ENCODE peak calls at places on chromosomes 12 and 14, in eight cellular contexts. L is fibroblast of pulmonary artery, F is uterus, W is tibial nerve, X is right lobe of liver, G is colonic mucosa, I is left ventricle myocardium inferior, P is fibroblast of lung. S is an unnamed sample.

GRCh38 chr14:38125484-38125912 is 82.2 kb upstream of the SSTR1 start:
- DNase-seq in L (no peak), F (no peak), W (no peak), X (no peak), G (no peak), I (no peak), P (no peak), S (no peak)

GRCh38 chr12:100913872-100914600 is 119.5 kb downstream of the ANO4 start:
- DNase-seq in L (no peak), F (no peak), W (no peak), X (no peak), G (no peak), I (no peak), P (peak; percentile 70), S (no peak)

GRCh38 chr12:40614923-40615322 is 77.3 kb upstream of the CNTN1 start:
- DNase-seq in L (no peak), F (no peak), W (no peak), X (no peak), G (no peak), I (no peak), P (no peak), S (no peak)

GRCh38 chr12:69502342-69503081 is 32.3 kb downstream of the FRS2 start:
- DNase-seq in L (peak; percentile 45), F (no peak), W (no peak), X (no peak), G (no peak), I (no peak), P (no peak), S (no peak)

GRCh38 chr12:13181375-13182070 is 15.0 kb upstream of the EMP1 start:
- DNase-seq in L (no peak), F (no peak), W (no peak), X (no peak), G (peak; percentile 6), I (no peak), P (no peak), S (no peak)

GRCh38 chr14:37678916-37679315 is 83.5 kb downstream of the TTC6 start:
- DNase-seq in L (no peak), F (no peak), W (no peak), X (no peak), G (no peak), I (no peak), P (no peak), S (no peak)

GRCh38 chr12:75389061-75389460 is 1.8 kb upstream of the GLIPR1L2 start:
- DNase-seq in L (peak; percentile 23), F (no peak), W (no peak), X (no peak), G (no peak), I (no peak), P (no peak), S (no peak)

GRCh38 chr14:84483072-84483410 is 1046.9 kb upstream of the FLRT2 start:
- DNase-seq in L (no peak), F (no peak), W (no peak), X (no peak), G (no peak), I (no peak), P (no peak), S (no peak)

GRCh38 chr12:40028296-40028695 is 77.6 kb downstream of the SLC2A13 start:
- DNase-seq in L (no peak), F (no peak), W (no peak), X (no peak), G (no peak), I (no peak), P (no peak), S (no peak)

GRCh38 chr14:23569443-23570151 is 2.0 kb upstream of the AP1G2 start:
- DNase-seq in L (no peak), F (peak; percentile 15), W (no peak), X (no peak), G (peak; percentile 19), I (no peak), P (no peak), S (no peak)

GRCh38 chr14:96177766-96178377 is 26.8 kb upstream of the BDKRB2 start:
- DNase-seq in L (peak; percentile 25), F (peak; percentile 52), W (peak; percentile 37), X (no peak), G (no peak), I (no peak), P (no peak), S (no peak)

GRCh38 chr12:102474438-102475064 is 5.8 kb downstream of the IGF1 start:
- DNase-seq in L (peak; percentile 22), F (no peak), W (no peak), X (no peak), G (no peak), I (no peak), P (no peak), S (no peak)

GRCh38 chr12:106226884-106227640 is 20.8 kb downstream of the CKAP4 start:
- DNase-seq in L (peak; percentile 78), F (peak; percentile 43), W (peak; percentile 57), X (no peak), G (peak; percentile 47), I (no peak), P (peak; percentile 74), S (no peak)

GRCh38 chr12:108757842-108758241 is 26.5 kb upstream of the CORO1C start:
- DNase-seq in L (no peak), F (no peak), W (no peak), X (no peak), G (no peak), I (no peak), P (no peak), S (no peak)

GRCh38 chr14:39267592-39268112 is 33.9 kb downstream of the MIA2 start:
- DNase-seq in L (no peak), F (no peak), W (peak; percentile 9), X (no peak), G (no peak), I (no peak), P (peak; percentile 58), S (no peak)

GRCh38 chr14:39266871-39267591 is 33.3 kb downstream of the MIA2 start:
- DNase-seq in L (peak; percentile 85), F (peak; percentile 76), W (peak; percentile 71), X (peak; percentile 86), G (peak; percentile 89), I (peak; percentile 84), P (peak; percentile 86), S (peak; percentile 37)

GRCh38 chr14:39265741-39266588 is 32.2 kb downstream of the MIA2 start:
- DNase-seq in L (peak; percentile 66), F (no peak), W (peak; percentile 41), X (no peak), G (no peak), I (peak; percentile 58), P (peak; percentile 43), S (no peak)

GRCh38 chr14:39266589-39266870 is 32.8 kb downstream of the MIA2 start:
- DNase-seq in L (peak; percentile 47), F (peak; percentile 39), W (no peak), X (peak; percentile 85), G (peak; percentile 91), I (no peak), P (no peak), S (peak; percentile 14)

GRCh38 chr14:39268393-39268792 is 34.7 kb downstream of the MIA2 start:
- DNase-seq in L (peak; percentile 26), F (no peak), W (no peak), X (no peak), G (no peak), I (no peak), P (peak; percentile 27), S (no peak)
- H3K4me3 ChIP-seq in L (peak overlapping the region; percentile 97), F (peak overlapping the region; percentile 87), W (peak overlapping the region; percentile 97), X (peak overlapping the region; percentile 82), G (peak overlapping the region; percentile 70), I (peak overlapping the region; percentile 91), P (peak overlapping the region; percentile 82), S (peak overlapping the region; percentile 77)

GRCh38 chr12:67355428-67356385 is 86.5 kb downstream of the CAND1 start:
- DNase-seq in L (peak; percentile 81), F (peak; percentile 25), W (no peak), X (no peak), G (no peak), I (no peak), P (peak; percentile 76), S (no peak)
- TF ChIP-seq CTCF in L (peak; percentile 54), F (peak; percentile 48), W (peak; percentile 54), X (peak; percentile 52), G (peak; percentile 57), I (peak; percentile 68), P (peak; percentile 54), S (peak; percentile 46)

DNA sequence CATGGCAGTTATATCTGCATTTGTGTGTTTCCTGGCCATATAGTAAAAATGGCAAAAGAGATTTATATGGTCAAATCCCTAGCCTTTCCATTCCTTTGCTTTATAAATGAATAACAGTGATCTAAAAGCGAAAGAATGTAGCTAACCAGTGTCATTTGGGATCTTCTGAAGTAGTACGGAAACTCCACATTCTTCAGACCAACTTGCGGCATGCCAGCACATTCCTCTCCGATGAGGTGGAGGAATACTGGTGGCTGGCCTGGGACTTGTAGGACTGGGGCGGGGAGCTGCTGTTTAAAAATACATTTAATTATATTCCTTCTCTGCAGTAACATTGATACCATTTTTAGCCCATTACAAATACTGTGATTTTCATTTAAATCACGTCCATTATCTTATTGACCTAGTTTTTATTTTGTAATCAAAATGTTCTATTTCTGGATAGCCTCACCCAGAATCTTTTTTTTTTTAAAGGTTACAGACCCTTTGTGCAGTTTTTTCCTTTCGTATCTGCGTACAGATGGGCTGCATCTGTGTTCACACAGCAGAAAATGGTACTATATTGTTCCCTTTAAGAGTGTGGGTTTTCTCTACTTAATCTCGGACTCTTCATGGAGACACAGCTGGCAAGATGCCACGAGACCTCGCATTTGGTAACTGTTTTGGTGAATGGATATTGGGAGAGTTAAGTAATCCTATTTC is 85.4 kb downstream of the SAMD4A start:
- DNase-seq in L (peak; percentile 99), F (peak; percentile 93), W (peak; percentile 85), X (peak; percentile 57), G (peak; percentile 44), I (peak; percentile 84), P (peak; percentile 99), S (peak; percentile 2)
- H3K4me3 ChIP-seq in L (peak overlapping the region; percentile 42), F (no peak overlapping the region), W (peak overlapping the region; percentile 0), X (no peak overlapping the region), G (no peak overlapping the region), I (peak overlapping the region; percentile 44), P (peak overlapping the region; percentile 57), S (peak overlapping the region; percentile 44)

GRCh38 chr14:94560782-94561655 is at the start of gene SERPINA4:
- DNase-seq in L (no peak), F (no peak), W (no peak), X (no peak), G (no peak), I (no peak), P (no peak), S (no peak)

GRCh38 chr14:94557327-94557726 is 3.9 kb upstream of the SERPINA4 start:
- DNase-seq in L (no peak), F (no peak), W (no peak), X (no peak), G (no peak), I (no peak), P (no peak), S (no peak)

GRCh38 chr14:94559638-94560290 is 1.5 kb upstream of the SERPINA4 start:
- DNase-seq in L (no peak), F (no peak), W (no peak), X (peak; percentile 84), G (no peak), I (no peak), P (no peak), S (no peak)

GRCh38 chr14:94560291-94560665 is 964 bp upstream of the SERPINA4 start:
- DNase-seq in L (no peak), F (no peak), W (no peak), X (no peak), G (no peak), I (no peak), P (no peak), S (no peak)

DNA sequence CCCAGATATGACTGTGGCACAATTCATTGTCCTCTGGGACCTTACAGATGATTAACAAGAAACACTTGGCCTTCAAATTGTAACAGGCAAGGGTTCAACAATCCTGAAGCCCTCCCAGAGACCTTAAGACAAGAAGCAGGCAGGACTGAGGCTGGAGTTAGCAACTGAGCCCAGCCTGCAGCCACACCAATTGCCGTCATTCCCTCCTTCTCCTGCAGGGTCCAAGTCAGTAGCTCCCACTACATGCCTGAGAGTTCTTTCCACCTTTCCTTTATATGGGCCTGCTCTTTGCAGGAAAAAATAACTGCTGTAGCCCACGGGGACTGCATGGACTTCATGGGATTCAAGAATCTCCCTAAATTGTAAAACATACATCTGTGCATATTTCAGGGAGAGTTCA is 2.4 kb upstream of the SERPINA4 start:
- DNase-seq in L (no peak), F (no peak), W (no peak), X (no peak), G (no peak), I (no peak), P (no peak), S (no peak)
- TF ChIP-seq CTCF in L (no peak), F (no peak), W (no peak), X (no peak), G (no peak), I (no peak), P (no peak), S (no peak)

S was measured in esophagus squamous epithelium.